ENCODE peak calls at places on chromosomes 16 and 17, in six cellular contexts. Q, A, S, W, N and H are unnamed samples.

GRCh38 chr16:88700636-88701482 is 5.3 kb downstream of the RNF166 start:
- DNase-seq in Q (peak), N (no peak), S (no peak), W (peak), A (peak), H (peak)

GRCh38 chr17:75639327-75639726 is 6.1 kb downstream of the SMIM5 start:
- DNase-seq in A (no peak), Q (no peak), N (no peak), S (no peak), W (no peak), H (no peak)

GRCh38 chr17:36001109-36001735 is at the start of gene CCL15:
- DNase-seq in S (no peak), Q (no peak), N (no peak), A (no peak), W (no peak), H (no peak)

GRCh38 chr16:79651363-79651762 is 50.8 kb upstream of the MAF start:
- DNase-seq in Q (peak), N (no peak), S (no peak), A (no peak), W (no peak), H (peak)

GRCh38 chr17:62641101-62641500 is 13.6 kb downstream of the MRC2 start:
- DNase-seq in A (no peak), S (no peak), Q (no peak), W (no peak), N (no peak), H (no peak)

GRCh38 chr17:10631048-10631700 is 25.9 kb downstream of the MYH3 start:
- DNase-seq in W (peak), S (peak), N (peak), Q (no peak), A (no peak), H (no peak)

GRCh38 chr16:15610369-15610871 is 32.5 kb downstream of the MARF1 start:
- DNase-seq in S (no peak), Q (no peak), N (no peak), W (no peak), A (no peak), H (no peak)

GRCh38 chr16:14198012-14198411 is 126.9 kb downstream of the MRTFB start:
- DNase-seq in W (no peak), N (no peak), Q (no peak), A (no peak), S (no peak), H (no peak)

GRCh38 chr17:1873418-1873817 is 43.6 kb downstream of the RPA1 start:
- DNase-seq in W (peak), N (no peak), A (no peak), Q (no peak), S (no peak), H (no peak)

GRCh38 chr17:73482674-73483293 is 161.5 kb downstream of the SDK2 start:
- DNase-seq in A (no peak), W (no peak), N (no peak), S (no peak), Q (no peak), H (no peak)

GRCh38 chr16:535446-536405 is 8.2 kb downstream of the CAPN15 start:
- DNase-seq in S (no peak), A (peak), W (no peak), N (no peak), Q (peak), H (no peak)